ENCODE peak calls at places on chromosomes 12 and 14, in nine cellular contexts. I, Y, J, B, T, R, L, W and S are unnamed samples.

GRCh38 chr12:8989425-8989824 is at the start of gene KLRG1:
- DNase-seq in I (no peak), B (no peak), R (no peak), L (no peak), Y (no peak), J (no peak), T (no peak), W (no peak), S (no peak)

GRCh38 chr12:96193725-96194571 is at the start of gene ELK3:
- DNase-seq in T (peak; percentile 73), Y (peak; percentile 89), J (peak; percentile 93), I (peak; percentile 56), W (peak; percentile 84), R (no peak), B (peak; percentile 43), L (no peak), S (peak; percentile 75)

GRCh38 chr14:90388437-90388836 is 8.4 kb upstream of the CALM1 start:
- DNase-seq in I (peak; percentile 52), Y (no peak), R (no peak), J (no peak), W (no peak), B (no peak), L (no peak), T (peak; percentile 40), S (no peak)

GRCh38 chr14:21053184-21054122 is 4.2 kb upstream of the RNASE8 start:
- DNase-seq in L (no peak), J (no peak), I (no peak), R (no peak), B (no peak), Y (no peak), T (no peak), W (no peak), S (no peak)

GRCh38 chr12:63151898-63152700 is 1.1 kb upstream of the AVPR1A start:
- DNase-seq in Y (peak; percentile 15), B (no peak), L (no peak), I (peak; percentile 69), J (peak; percentile 25), W (no peak), R (no peak), T (no peak), S (no peak)

GRCh38 chr14:99759546-99759925 is 33.7 kb upstream of the EML1 start:
- DNase-seq in Y (no peak), J (no peak), B (no peak), L (no peak), R (no peak), T (no peak), W (peak; percentile 46), I (no peak), S (no peak)

GRCh38 chr14:38731962-38732361 is 371.1 kb downstream of the SEC23A start:
- DNase-seq in Y (no peak), I (no peak), B (no peak), L (no peak), T (no peak), W (no peak), R (no peak), J (no peak), S (no peak)

GRCh38 chr12:114274131-114274530 is 131.8 kb downstream of the TBX5 start:
- DNase-seq in J (no peak), B (no peak), R (no peak), I (no peak), T (no peak), Y (no peak), W (no peak), L (no peak), S (no peak)

GRCh38 chr14:66635435-66635834 is 127.5 kb downstream of the GPHN start:
- DNase-seq in T (no peak), J (no peak), R (no peak), Y (no peak), I (no peak), L (no peak), B (no peak), W (no peak), S (no peak)

GRCh38 chr12:531951-532585 is 72.3 kb downstream of the B4GALNT3 start:
- DNase-seq in I (no peak), L (no peak), B (no peak), R (no peak), W (no peak), Y (no peak), J (no peak), T (no peak), S (no peak)

GRCh38 chr12:52045794-52046199 is 5.4 kb upstream of the NR4A1 start:
- DNase-seq in J (peak; percentile 71), B (peak; percentile 40), T (peak; percentile 64), L (no peak), W (peak; percentile 78), R (no peak), Y (no peak), I (no peak), S (no peak)

GRCh38 chr12:71392521-71393145 is 47.0 kb upstream of the LGR5 start:
- DNase-seq in W (no peak), Y (peak; percentile 63), L (no peak), B (no peak), J (no peak), T (no peak), I (peak; percentile 66), R (peak; percentile 12), S (no peak)

GRCh38 chr12:114480309-114481199 is 74.6 kb upstream of the TBX5 start:
- DNase-seq in B (no peak), W (no peak), T (no peak), L (no peak), Y (no peak), J (peak; percentile 33), R (no peak), I (no peak), S (no peak)

GRCh38 chr12:2613674-2614073 is 181.1 kb upstream of the FKBP4 start:
- DNase-seq in B (no peak), R (peak; percentile 15), T (no peak), L (no peak), J (no peak), I (peak; percentile 22), W (peak; percentile 71), Y (no peak), S (no peak)

GRCh38 chr12:107349008-107349747 is 255.8 kb upstream of the CRY1 start:
- DNase-seq in I (peak; percentile 82), L (no peak), Y (no peak), R (no peak), T (no peak), J (no peak), W (no peak), B (no peak), S (no peak)

GRCh38 chr14:95713596-95714371 is at the start of gene TCL1A:
- DNase-seq in L (no peak), I (no peak), R (no peak), J (peak; percentile 72), T (no peak), Y (peak; percentile 19), B (no peak), W (no peak), S (no peak)

GRCh38 chr14:95711476-95712176 is 2.3 kb downstream of the TCL1A start:
- DNase-seq in J (no peak), T (no peak), I (no peak), R (no peak), L (peak; percentile 68), W (no peak), B (no peak), Y (no peak), S (no peak)

GRCh38 chr14:95712398-95712797 is 1.5 kb downstream of the TCL1A start:
- DNase-seq in B (no peak), T (no peak), R (no peak), I (no peak), J (no peak), W (no peak), L (peak; percentile 80), Y (no peak), S (no peak)

GRCh38 chr14:95707327-95707726 is 6.6 kb downstream of the TCL1A start:
- DNase-seq in J (no peak), L (no peak), I (no peak), T (no peak), Y (no peak), B (no peak), W (no peak), R (no peak), S (no peak)

GRCh38 chr14:95710106-95710505 is 3.8 kb downstream of the TCL1A start:
- DNase-seq in W (no peak), T (no peak), I (no peak), R (no peak), Y (no peak), B (no peak), J (peak; percentile 62), L (no peak), S (no peak)
- TF ChIP-seq EP300 in W (no peak), T (no peak), I (no peak), R (no peak), Y (no peak), B (no peak), J (no peak), L (no peak), S (no peak)

DNA sequence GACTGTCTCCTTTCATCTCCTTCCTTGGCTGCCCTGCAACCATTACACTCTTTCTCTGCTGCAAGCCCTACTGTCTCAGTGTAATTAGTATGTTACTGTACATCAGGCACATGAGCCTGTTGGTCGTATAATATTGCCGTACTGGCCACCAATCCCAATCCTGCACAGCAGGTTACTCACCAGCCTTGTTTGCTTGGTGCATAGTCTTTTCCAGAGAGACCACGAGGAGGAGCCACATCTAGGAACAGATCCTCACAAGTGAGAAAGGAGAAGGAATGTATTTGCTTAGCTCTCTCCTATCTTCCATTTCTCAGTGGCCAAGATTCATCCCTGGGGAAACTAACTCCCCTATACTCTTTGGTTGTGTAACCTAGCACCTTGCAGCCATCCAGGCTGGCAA is 33.0 kb upstream of the BICDL1 start:
- DNase-seq in T (no peak), L (no peak), Y (no peak), W (no peak), B (no peak), I (no peak), J (no peak), R (no peak), S (no peak)
- TF ChIP-seq CTCF in T (no peak), L (no peak), Y (peak; percentile 27), W (no peak), B (no peak), I (no peak), J (no peak), R (no peak), S (no peak)

DNA sequence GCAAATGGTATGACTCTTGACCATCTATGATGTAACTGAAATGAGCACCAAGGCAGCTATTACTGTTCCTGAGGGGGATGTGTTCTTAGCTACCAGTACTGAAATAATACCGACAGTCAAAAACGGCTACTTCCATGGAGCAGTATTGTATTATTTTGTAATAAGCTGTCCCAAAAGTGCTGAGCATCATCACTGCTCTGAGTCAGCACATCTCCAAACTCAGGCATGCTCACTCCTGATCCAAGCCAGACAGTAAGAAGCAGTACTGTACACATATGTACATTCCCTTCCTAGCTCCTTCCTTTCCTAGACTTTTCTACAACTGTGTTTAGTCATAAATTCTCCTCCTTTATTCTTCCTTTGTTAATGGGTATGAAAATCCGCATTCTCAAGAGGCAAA is 8.5 kb downstream of the VTI1B start:
- DNase-seq in L (no peak), T (no peak), J (no peak), I (no peak), B (no peak), Y (no peak), W (no peak), R (no peak), S (no peak)
- H3K27ac ChIP-seq in L (no peak overlapping the region), T (no peak overlapping the region), J (no peak overlapping the region), I (no peak overlapping the region), B (no peak overlapping the region), Y (no peak overlapping the region), W (peak overlapping the region; percentile 26), R (no peak overlapping the region), S (no peak overlapping the region)

DNA sequence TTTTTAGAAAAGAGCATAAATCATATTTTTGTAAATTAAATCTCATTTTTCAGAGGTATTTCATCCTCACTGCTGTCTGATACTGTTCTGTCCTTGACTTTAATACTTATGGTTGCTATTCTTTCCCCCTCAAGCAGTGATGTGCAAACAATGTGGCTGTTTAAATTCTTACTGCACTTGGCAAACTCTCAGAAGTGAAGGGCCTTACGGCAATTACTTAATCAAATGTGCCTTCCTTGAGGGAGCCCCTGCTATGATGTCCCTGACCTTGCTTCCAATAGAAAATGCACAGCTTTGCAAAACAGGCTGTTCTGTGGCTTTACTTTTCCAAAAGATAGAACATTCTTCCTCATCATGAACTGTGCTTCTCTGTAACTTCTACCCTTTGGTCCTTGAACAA is 35.2 kb downstream of the UBE3B start:
- DNase-seq in T (no peak), L (no peak), J (no peak), I (no peak), R (no peak), Y (no peak), W (no peak), B (peak; percentile 30), S (no peak)
- TF ChIP-seq EP300 in T (no peak), L (no peak), J (no peak), I (no peak), R (no peak), Y (no peak), W (no peak), B (no peak), S (no peak)